ENCODE peak calls at places on chromosomes 6 and 20, in ten cellular contexts. G is MM.1S, D is HCT116, Z is GM23248, J is hepatocyte, B is PC-9, R is PC-3, K is GM23338, N is SK-N-SH, L is Karpas-422. X is an unnamed sample.

GRCh38 chr20:49916146-49917002 is 1.0 kb upstream of the SPATA2 start:
- DNase-seq in B (peak; percentile 97), J (peak; percentile 85), R (peak; percentile 95), Z (peak; percentile 65), K (no peak), L (no peak), N (no peak), D (no peak), G (peak; percentile 37), X (peak; percentile 51)

GRCh38 chr6:89660981-89661380 is 22.4 kb upstream of the LYRM2 start:
- DNase-seq in Z (no peak), L (no peak), K (no peak), D (no peak), R (no peak), B (no peak), G (no peak), J (no peak), N (no peak), X (no peak)

GRCh38 chr6:67361264-67361663 is 1273.8 kb upstream of the ADGRB3 start:
- DNase-seq in Z (no peak), R (no peak), L (no peak), N (no peak), J (no peak), B (no peak), K (no peak), G (peak; percentile 9), D (no peak), X (no peak)

GRCh38 chr6:37867756-37868446 is 48.4 kb downstream of the ZFAND3 start:
- DNase-seq in B (no peak), L (no peak), K (no peak), R (no peak), N (no peak), J (no peak), G (no peak), D (no peak), Z (no peak), X (no peak)

GRCh38 chr6:3523966-3524365 is 67.1 kb upstream of the SLC22A23 start:
- DNase-seq in G (no peak), J (no peak), N (no peak), L (peak; percentile 45), D (no peak), K (no peak), R (no peak), Z (no peak), B (no peak), X (no peak)

GRCh38 chr20:58990651-58991445 is 9.8 kb downstream of the NELFCD start:
- DNase-seq in N (no peak), K (no peak), Z (no peak), B (no peak), D (no peak), G (no peak), J (no peak), L (no peak), R (no peak), X (no peak)

GRCh38 chr6:144134737-144135136 is 15.6 kb upstream of the STX11 start:
- DNase-seq in G (no peak), L (no peak), B (no peak), Z (no peak), K (no peak), D (no peak), R (peak; percentile 21), J (no peak), N (no peak), X (no peak)

GRCh38 chr6:149560736-149561135 is 5.4 kb upstream of the GINM1 start:
- DNase-seq in L (peak; percentile 65), D (peak; percentile 58), Z (peak; percentile 39), N (peak; percentile 53), B (no peak), R (peak; percentile 38), G (no peak), J (peak; percentile 19), K (peak; percentile 67), X (peak; percentile 46)

GRCh38 chr6:43451348-43451747 is 4.0 kb downstream of the DLK2 start:
- DNase-seq in G (no peak), Z (no peak), R (no peak), L (no peak), J (peak; percentile 1), D (no peak), B (no peak), K (no peak), N (no peak), X (no peak)

GRCh38 chr20:38748097-38748862 is at the start of gene ACTR5:
- DNase-seq in D (peak; percentile 74), L (peak; percentile 96), R (peak; percentile 78), K (peak; percentile 94), B (peak; percentile 73), J (peak; percentile 97), Z (peak; percentile 93), N (peak; percentile 98), G (peak; percentile 90), X (peak; percentile 94)

GRCh38 chr6:34528996-34529664 is 27.0 kb downstream of the SPDEF start:
- DNase-seq in G (no peak), R (no peak), K (no peak), D (no peak), B (no peak), Z (no peak), J (no peak), L (no peak), N (no peak), X (no peak)

GRCh38 chr6:34527751-34528670 is 28.1 kb downstream of the SPDEF start:
- DNase-seq in K (no peak), N (no peak), Z (no peak), J (no peak), L (no peak), R (no peak), G (no peak), B (no peak), D (no peak), X (no peak)

GRCh38 chr6:34530753-34531365 is 25.3 kb downstream of the SPDEF start:
- DNase-seq in K (no peak), J (no peak), Z (no peak), D (no peak), B (no peak), N (no peak), L (no peak), R (no peak), G (no peak), X (no peak)

GRCh38 chr6:34531580-34532201 is 24.4 kb downstream of the SPDEF start:
- DNase-seq in B (no peak), N (no peak), R (no peak), L (peak; percentile 91), K (peak; percentile 93), J (no peak), Z (no peak), D (peak; percentile 19), G (no peak), X (peak; percentile 49)

GRCh38 chr6:34529665-34530327 is 26.3 kb downstream of the SPDEF start:
- DNase-seq in J (peak; percentile 32), B (no peak), R (peak; percentile 53), G (no peak), L (no peak), N (no peak), K (no peak), D (no peak), Z (no peak), X (no peak)
- H2AFZ ChIP-seq in J (no peak overlapping the region), B (no peak overlapping the region), R (no peak overlapping the region), G (no peak overlapping the region), L (no peak overlapping the region), N (no peak overlapping the region), K (no peak overlapping the region), D (no peak overlapping the region), Z (no peak overlapping the region), X (no peak overlapping the region)

DNA sequence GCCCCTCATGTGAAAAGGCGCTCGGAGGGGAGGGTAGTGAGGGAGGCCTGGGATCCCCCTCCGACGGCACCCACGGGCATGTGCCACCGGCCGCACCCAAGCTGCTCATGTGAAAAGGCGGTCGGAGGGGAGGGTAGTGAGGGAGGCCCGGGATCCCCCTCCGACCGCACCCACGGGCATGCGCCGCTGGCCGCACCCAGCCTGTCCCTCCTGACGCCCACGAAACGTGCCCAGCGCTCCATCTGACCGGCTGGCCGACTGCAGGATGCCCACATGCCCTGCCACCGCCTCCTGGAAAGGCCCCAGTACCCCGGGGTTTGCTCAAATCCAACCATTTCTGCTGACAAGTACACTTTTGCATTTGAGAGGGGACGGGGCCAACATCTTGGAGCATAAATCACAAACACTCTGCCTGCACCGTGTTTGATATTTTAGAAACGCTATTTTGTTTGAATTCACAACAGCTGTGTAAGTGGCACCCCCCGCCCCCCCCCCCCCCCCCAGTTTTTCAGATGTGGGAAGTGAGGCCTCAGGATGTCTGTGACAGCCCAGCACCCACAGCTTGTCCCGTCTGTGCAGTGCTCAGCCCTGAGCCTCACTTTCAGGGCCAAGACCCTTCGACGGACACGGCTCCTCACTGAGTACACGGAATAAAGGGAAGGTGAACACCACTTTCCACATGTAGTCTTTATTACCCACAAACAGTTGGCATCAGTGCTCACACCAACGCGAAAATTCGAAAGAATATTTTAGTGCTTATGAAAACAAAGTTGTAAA is 34.2 kb downstream of the SLC2A4RG start:
- DNase-seq in Z (no peak), R (no peak), J (no peak), K (no peak), D (no peak), G (no peak), L (no peak), N (no peak), B (no peak), X (no peak)
- H3K9me2 ChIP-seq in Z (no peaks in the 10 kb centered on the region), R (no peaks in the 10 kb centered on the region), J (no peaks in the 10 kb centered on the region), K (no peaks in the 10 kb centered on the region), D (no peaks in the 10 kb centered on the region), G (no peaks in the 10 kb centered on the region), L (no peaks in the 10 kb centered on the region), N (no peaks in the 10 kb centered on the region), B (no peaks in the 10 kb centered on the region), X (no peaks in the 10 kb centered on the region)

DNA sequence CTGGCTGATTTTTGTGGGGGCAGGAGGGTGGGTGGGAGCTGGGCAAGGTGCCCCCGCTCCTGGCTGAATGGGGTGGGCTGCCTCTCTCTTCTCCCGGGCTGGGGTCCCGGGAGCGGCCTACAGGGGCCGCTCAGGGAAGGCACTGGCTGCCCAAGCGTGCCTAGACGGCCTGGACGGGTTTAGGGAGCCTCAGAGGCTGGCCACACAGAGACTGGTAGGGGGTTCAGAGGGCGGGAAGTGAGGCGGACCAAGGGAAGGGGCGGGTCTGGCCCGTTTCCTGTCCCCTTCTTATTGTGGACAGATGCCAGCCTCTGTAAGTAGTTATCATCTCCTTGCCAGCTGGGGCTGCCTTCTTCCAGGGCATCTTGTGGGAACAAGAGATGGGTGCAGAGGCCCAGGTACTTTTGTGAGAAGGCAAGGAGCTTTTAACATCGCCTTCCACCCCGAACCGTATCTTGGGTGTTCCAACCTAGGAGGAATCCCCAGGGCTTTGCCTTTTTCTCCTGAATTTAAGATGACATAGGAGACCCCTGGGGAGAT is 437 bp downstream of the CD40 start:
- DNase-seq in K (peak; percentile 81), J (no peak), R (no peak), D (no peak), B (no peak), L (peak; percentile 61), Z (no peak), N (no peak), G (peak; percentile 27), X (peak; percentile 72)
- H2AFZ ChIP-seq in K (peak overlapping the region; percentile 96), J (peak overlapping the region; percentile 76), R (no peak overlapping the region), D (no peak overlapping the region), B (no peak overlapping the region), L (no peak overlapping the region), Z (peak overlapping the region; percentile 86), N (no peak overlapping the region), G (peak overlapping the region; percentile 73), X (peak overlapping the region; percentile 88)

DNA sequence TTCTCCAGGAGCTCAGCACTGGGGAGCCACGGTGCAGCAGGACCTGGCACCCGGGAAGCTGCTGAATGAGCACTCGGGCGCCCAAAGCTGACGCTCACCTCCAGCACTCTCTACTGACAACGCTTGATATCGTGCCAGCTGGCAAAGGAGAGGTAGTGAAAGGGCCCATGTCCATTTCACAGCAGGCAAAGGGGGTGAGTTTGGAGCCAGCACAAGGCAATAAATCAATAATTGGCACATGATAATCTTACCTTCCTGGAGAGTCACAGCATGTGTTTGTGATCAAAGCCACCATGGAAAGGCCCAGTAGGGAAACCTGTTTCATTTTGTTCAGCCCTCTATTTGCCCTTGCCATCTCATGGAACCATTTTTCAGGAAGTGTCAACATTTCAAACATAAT is 23.3 kb upstream of the SMIM26 start:
- DNase-seq in N (no peak), B (no peak), D (no peak), J (no peak), R (peak; percentile 53), Z (no peak), K (no peak), G (no peak), L (no peak), X (no peak)
- H3K9me2 ChIP-seq in N (no peaks in the 10 kb centered on the region), B (no peaks in the 10 kb centered on the region), D (no peaks in the 10 kb centered on the region), J (no peaks in the 10 kb centered on the region), R (no peaks in the 10 kb centered on the region), Z (no peaks in the 10 kb centered on the region), K (no peaks in the 10 kb centered on the region), G (no peaks in the 10 kb centered on the region), L (no peaks in the 10 kb centered on the region), X (no peaks in the 10 kb centered on the region)